ENCODE peak calls at places on chromosomes 3 and 15, in five cellular contexts. One of them, this sample, is unnamed.

GRCh38 chr3:47685037-47685436 is 96.7 kb downstream of the SMARCC1 start:
- DNase-seq in uterus: no peak
- DNase-seq in lower leg skin: no peak
- DNase-seq in adrenal gland: no peak
- DNase-seq in ovary: no peak
- DNase-seq in this sample: no peak

GRCh38 chr15:65595960-65596359 is 15.0 kb downstream of the INTS14 start:
- DNase-seq in lower leg skin: no peak
- DNase-seq in ovary: no peak
- DNase-seq in uterus: no peak
- DNase-seq in adrenal gland: no peak
- DNase-seq in this sample: no peak

GRCh38 chr3:77687545-77687944 is 647.6 kb downstream of the ROBO2 start:
- DNase-seq in uterus: no peak
- DNase-seq in lower leg skin: no peak
- DNase-seq in adrenal gland: no peak
- DNase-seq in ovary: no peak
- DNase-seq in this sample: no peak

GRCh38 chr3:115341208-115341607 is 194.1 kb upstream of the ZBTB20 start:
- DNase-seq in lower leg skin: no peak
- DNase-seq in adrenal gland: no peak
- DNase-seq in uterus: no peak
- DNase-seq in ovary: no peak
- DNase-seq in this sample: no peak

GRCh38 chr3:24338409-24338808 is 156.2 kb downstream of the THRB start:
- DNase-seq in ovary: no peak
- DNase-seq in lower leg skin: no peak
- DNase-seq in adrenal gland: no peak
- DNase-seq in uterus: no peak
- DNase-seq in this sample: no peak

GRCh38 chr3:5011555-5012256 is 32.5 kb downstream of the BHLHE40 start:
- DNase-seq in lower leg skin: no peak
- DNase-seq in ovary: no peak
- DNase-seq in uterus: no peak
- DNase-seq in adrenal gland: no peak
- DNase-seq in this sample: no peak

GRCh38 chr3:64368163-64369025 is 143.1 kb upstream of the PRICKLE2 start:
- DNase-seq in ovary: no peak
- DNase-seq in adrenal gland: no peak
- DNase-seq in lower leg skin: no peak
- DNase-seq in uterus: no peak
- DNase-seq in this sample: no peak

GRCh38 chr3:190338717-190339116 is 16.5 kb upstream of the CLDN1 start:
- DNase-seq in lower leg skin: peak
- DNase-seq in ovary: no peak
- DNase-seq in uterus: no peak
- DNase-seq in adrenal gland: peak
- DNase-seq in this sample: no peak

GRCh38 chr3:134161817-134162396 is 88.8 kb downstream of the RYK start:
- DNase-seq in lower leg skin: no peak
- DNase-seq in adrenal gland: no peak
- DNase-seq in uterus: no peak
- DNase-seq in ovary: no peak
- DNase-seq in this sample: no peak

GRCh38 chr3:173920386-173920785 is 522.8 kb downstream of the NLGN1 start:
- DNase-seq in lower leg skin: no peak
- DNase-seq in adrenal gland: no peak
- DNase-seq in ovary: no peak
- DNase-seq in uterus: no peak
- DNase-seq in this sample: no peak

GRCh38 chr15:99503411-99503810 is 62.4 kb upstream of the MEF2A start:
- DNase-seq in lower leg skin: peak
- DNase-seq in uterus: no peak
- DNase-seq in adrenal gland: no peak
- DNase-seq in ovary: no peak
- DNase-seq in this sample: peak

GRCh38 chr3:146640955-146641867 is 36.1 kb upstream of the PLSCR5 start:
- DNase-seq in ovary: no peak
- DNase-seq in uterus: no peak
- DNase-seq in lower leg skin: no peak
- DNase-seq in adrenal gland: peak
- DNase-seq in this sample: no peak

GRCh38 chr3:16768956-16769355 is 115.8 kb upstream of the PLCL2 start:
- DNase-seq in adrenal gland: no peak
- DNase-seq in ovary: no peak
- DNase-seq in lower leg skin: no peak
- DNase-seq in uterus: no peak
- DNase-seq in this sample: no peak

GRCh38 chr3:74267583-74268184 is 346.8 kb downstream of the CNTN3 start:
- DNase-seq in uterus: no peak
- DNase-seq in ovary: peak
- DNase-seq in lower leg skin: no peak
- DNase-seq in adrenal gland: peak
- DNase-seq in this sample: no peak

GRCh38 chr15:96347181-96348111 is 16.9 kb downstream of the NR2F2 start:
- DNase-seq in adrenal gland: peak
- DNase-seq in lower leg skin: no peak
- DNase-seq in uterus: peak
- DNase-seq in ovary: peak
- DNase-seq in this sample: no peak

GRCh38 chr15:59941612-59942011 is 62.5 kb upstream of the FOXB1 start:
- DNase-seq in ovary: no peak
- DNase-seq in lower leg skin: no peak
- DNase-seq in uterus: no peak
- DNase-seq in adrenal gland: no peak
- DNase-seq in this sample: no peak

GRCh38 chr3:27717200-27717852 is 4.8 kb downstream of the EOMES start:
- DNase-seq in adrenal gland: no peak
- DNase-seq in ovary: no peak
- DNase-seq in lower leg skin: no peak
- DNase-seq in uterus: no peak
- DNase-seq in this sample: no peak

GRCh38 chr3:5001135-5001534 is 21.9 kb downstream of the BHLHE40 start:
- DNase-seq in ovary: no peak
- DNase-seq in uterus: no peak
- DNase-seq in adrenal gland: no peak
- DNase-seq in lower leg skin: no peak
- DNase-seq in this sample: no peak

GRCh38 chr3:52313774-52314188 is 2.3 kb upstream of the DNAH1 start:
- DNase-seq in ovary: no peak
- DNase-seq in adrenal gland: peak
- DNase-seq in lower leg skin: no peak
- DNase-seq in uterus: no peak
- DNase-seq in this sample: no peak

GRCh38 chr15:51576911-51577500 is 45.6 kb downstream of the DMXL2 start:
- DNase-seq in ovary: peak
- DNase-seq in lower leg skin: no peak
- DNase-seq in uterus: no peak
- DNase-seq in adrenal gland: peak
- DNase-seq in this sample: no peak

GRCh38 chr15:51579012-51579411 is 43.6 kb downstream of the DMXL2 start:
- DNase-seq in adrenal gland: no peak
- DNase-seq in ovary: no peak
- DNase-seq in uterus: no peak
- DNase-seq in lower leg skin: no peak
- DNase-seq in this sample: no peak

GRCh38 chr15:51580385-51580784 is 42.2 kb downstream of the DMXL2 start:
- DNase-seq in lower leg skin: no peak
- DNase-seq in uterus: no peak
- DNase-seq in adrenal gland: no peak
- DNase-seq in ovary: no peak
- DNase-seq in this sample: no peak

GRCh38 chr15:51577907-51578306 is 44.7 kb downstream of the DMXL2 start:
- DNase-seq in lower leg skin: no peak
- DNase-seq in adrenal gland: no peak
- DNase-seq in uterus: no peak
- DNase-seq in ovary: no peak
- DNase-seq in this sample: no peak

DNA sequence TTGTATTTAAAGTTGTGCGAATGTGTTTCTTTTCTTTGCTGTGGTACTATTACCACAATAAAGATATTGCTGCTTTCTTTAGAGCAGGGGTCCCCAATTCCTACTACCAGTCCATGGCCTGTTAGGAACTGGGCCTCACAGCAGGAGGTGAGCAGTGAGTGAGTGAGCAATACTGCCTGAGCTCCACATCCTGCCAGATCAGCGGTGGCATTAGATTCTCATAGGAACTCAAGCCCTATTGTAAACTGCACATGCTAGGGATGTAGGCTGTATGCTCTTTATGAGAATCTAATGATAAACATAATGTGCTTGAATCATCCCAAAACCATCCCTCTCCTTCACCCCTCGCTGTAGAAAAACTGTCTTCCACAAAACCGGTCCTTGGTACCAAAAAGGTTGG is 41.6 kb downstream of the DMXL2 start:
- DNase-seq in uterus: no peak
- DNase-seq in lower leg skin: no peak
- DNase-seq in adrenal gland: no peak
- DNase-seq in ovary: no peak
- DNase-seq in this sample: no peak
- TF ChIP-seq POLR2A in uterus: no peak
- TF ChIP-seq POLR2A in lower leg skin: no peak
- TF ChIP-seq POLR2A in adrenal gland: no peak
- TF ChIP-seq POLR2A in ovary: no peak
- TF ChIP-seq POLR2A in this sample: no peak

GRCh38 chr3:40452562-40452875 is 4.6 kb upstream of the RPL14 start:
- DNase-seq in lower leg skin: no peak
- DNase-seq in uterus: no peak
- DNase-seq in adrenal gland: no peak
- DNase-seq in ovary: no peak
- DNase-seq in this sample: no peak

GRCh38 chr3:40452876-40453730 is 4.0 kb upstream of the RPL14 start:
- DNase-seq in ovary: peak
- DNase-seq in lower leg skin: peak
- DNase-seq in adrenal gland: peak
- DNase-seq in uterus: peak
- DNase-seq in this sample: peak

GRCh38 chr3:40452057-40452456 is 5.1 kb upstream of the RPL14 start:
- DNase-seq in uterus: no peak
- DNase-seq in lower leg skin: no peak
- DNase-seq in adrenal gland: no peak
- DNase-seq in ovary: no peak
- DNase-seq in this sample: no peak

GRCh38 chr3:40450438-40450837 is 6.7 kb upstream of the RPL14 start:
- DNase-seq in uterus: no peak
- DNase-seq in ovary: no peak
- DNase-seq in adrenal gland: no peak
- DNase-seq in lower leg skin: no peak
- DNase-seq in this sample: no peak

DNA sequence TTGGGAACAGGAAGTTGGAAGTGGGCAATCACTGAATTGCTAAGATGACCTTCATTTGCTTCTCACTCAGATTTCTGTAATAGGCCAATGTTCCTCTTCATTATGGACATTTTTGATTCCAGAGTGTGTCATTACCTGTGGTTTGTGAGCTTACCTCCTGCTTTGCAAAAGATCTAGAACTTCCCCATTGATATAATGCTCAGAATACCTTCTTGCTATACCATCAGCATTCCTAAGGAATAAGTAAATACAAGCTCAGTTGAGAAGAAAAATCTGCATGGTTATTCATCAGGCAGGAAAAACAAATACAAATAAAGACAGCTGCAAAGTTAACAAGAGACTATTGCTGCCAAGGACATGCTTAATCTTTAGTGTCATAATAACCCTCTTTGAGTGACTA is 5.6 kb upstream of the RPL14 start:
- DNase-seq in uterus: no peak
- DNase-seq in ovary: no peak
- DNase-seq in adrenal gland: no peak
- DNase-seq in lower leg skin: no peak
- DNase-seq in this sample: no peak
- TF ChIP-seq POLR2A in uterus: no peak
- TF ChIP-seq POLR2A in ovary: no peak
- TF ChIP-seq POLR2A in adrenal gland: no peak
- TF ChIP-seq POLR2A in lower leg skin: no peak
- TF ChIP-seq POLR2A in this sample: no peak

DNA sequence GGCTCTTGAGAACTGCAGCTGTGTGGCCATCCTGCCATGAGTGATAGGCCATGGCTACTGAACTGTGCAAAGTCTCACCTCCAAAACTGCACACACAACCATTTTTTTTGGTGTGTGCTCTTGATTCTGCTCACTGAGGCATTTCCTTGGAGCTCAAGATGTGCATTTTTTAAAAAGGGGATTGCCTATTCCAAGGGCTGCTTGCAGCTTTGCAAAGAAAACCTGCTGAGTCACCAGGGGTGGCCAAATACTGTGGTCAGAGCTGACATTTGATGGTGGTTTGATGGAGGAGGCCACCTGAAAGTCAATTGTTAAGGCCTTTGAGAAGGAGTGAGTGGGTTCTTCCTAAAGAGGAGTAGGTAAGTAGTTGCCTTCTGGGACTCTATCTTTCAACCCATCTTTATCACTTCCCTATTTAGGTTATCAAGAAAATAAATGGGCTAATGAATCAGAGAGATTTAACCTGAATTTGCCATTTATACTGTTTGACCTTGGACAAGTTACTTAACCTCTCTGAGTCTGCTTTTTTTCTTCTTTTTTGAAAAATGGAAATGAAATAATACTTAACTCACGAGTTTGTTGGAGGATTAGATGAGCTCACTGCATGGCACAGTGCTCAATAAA is 87.9 kb downstream of the CHST2 start:
- DNase-seq in uterus: no peak
- DNase-seq in ovary: no peak
- DNase-seq in lower leg skin: no peak
- DNase-seq in adrenal gland: no peak
- DNase-seq in this sample: no peak
- TF ChIP-seq POLR2A in uterus: no peak
- TF ChIP-seq POLR2A in ovary: no peak
- TF ChIP-seq POLR2A in lower leg skin: no peak
- TF ChIP-seq POLR2A in adrenal gland: no peak
- TF ChIP-seq POLR2A in this sample: no peak

DNA sequence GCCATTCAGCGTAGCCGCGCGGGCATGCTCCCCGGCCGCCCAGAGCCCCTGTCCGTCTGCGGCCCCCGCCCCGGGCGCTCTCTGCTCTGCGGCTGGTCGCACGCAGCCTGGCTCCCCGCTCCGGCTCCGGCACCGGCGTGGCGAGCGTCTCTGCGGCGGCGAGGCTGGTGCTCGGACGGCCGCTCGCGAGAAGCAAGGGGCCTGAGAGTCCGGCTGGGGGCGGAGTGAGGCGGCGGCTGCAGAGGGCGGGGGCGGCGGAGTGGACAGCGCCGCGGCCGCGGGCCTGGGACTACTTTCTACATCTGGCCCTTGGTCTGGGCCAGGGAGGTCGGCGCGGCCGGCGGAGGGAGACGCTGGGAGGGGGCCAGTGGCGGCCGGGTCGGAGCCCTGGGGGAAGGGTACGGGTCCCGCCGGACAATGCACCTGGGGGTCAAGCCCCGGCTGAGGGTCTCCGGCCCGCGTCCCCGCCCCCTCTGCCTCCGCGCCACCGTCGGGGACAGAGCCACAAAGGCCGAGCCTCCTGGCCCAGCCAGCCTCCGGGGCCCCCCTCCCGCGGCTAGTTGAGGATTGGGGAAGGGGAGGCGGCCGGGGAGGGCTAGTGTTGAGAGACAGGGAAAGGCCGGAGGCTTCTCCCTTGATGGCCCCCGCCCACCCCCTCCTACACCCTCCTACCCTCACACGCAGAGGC is at the start of gene PRTG:
- DNase-seq in ovary: peak
- DNase-seq in uterus: peak
- DNase-seq in lower leg skin: no peak
- DNase-seq in adrenal gland: peak
- DNase-seq in this sample: no peak
- TF ChIP-seq POLR2A in ovary: peak
- TF ChIP-seq POLR2A in uterus: no peak
- TF ChIP-seq POLR2A in lower leg skin: no peak
- TF ChIP-seq POLR2A in adrenal gland: peak
- TF ChIP-seq POLR2A in this sample: no peak